ENCODE peak calls at places on chromosomes 13 and 19, in ten cellular contexts. One of them, this sample, is unnamed.

GRCh38 chr13:70016116-70016515 is 91.5 kb upstream of the ATXN8OS start:
- DNase-seq in NCI-H748 treated with DMSO at 0.1 percent for 48 hours: no peak
- DNase-seq in DND-41: no peak
- DNase-seq in DMS153: no peak
- DNase-seq in Calu3: no peak
- DNase-seq in activated T-cell treated with anti-CD3 and anti-CD28 coated beads for 1 hour: no peak
- DNase-seq in hepatic stellate cell: no peak
- DNase-seq in stimulated activated CD4-positive, alpha-beta T cell treated with anti-CD3 and anti-CD28 coated beads, Interleukin-2, amount 100 ng/mL, for 48 hours: no peak
- DNase-seq in memory B cell: no peak
- DNase-seq in activated gamma-delta T cell treated with Interleukin-2 at 50 U/mL for 16 hours: no peak
- DNase-seq in this sample: no peak

GRCh38 chr19:48959341-48960239 is 4.9 kb downstream of the BAX start:
- DNase-seq in NCI-H748 treated with DMSO at 0.1 percent for 48 hours: no peak
- DNase-seq in DND-41: peak; percentile 43
- DNase-seq in DMS153: no peak
- DNase-seq in Calu3: no peak
- DNase-seq in activated T-cell treated with anti-CD3 and anti-CD28 coated beads for 1 hour: no peak
- DNase-seq in hepatic stellate cell: no peak
- DNase-seq in stimulated activated CD4-positive, alpha-beta T cell treated with anti-CD3 and anti-CD28 coated beads, Interleukin-2, amount 100 ng/mL, for 48 hours: no peak
- DNase-seq in memory B cell: no peak
- DNase-seq in activated gamma-delta T cell treated with Interleukin-2 at 50 U/mL for 16 hours: no peak
- DNase-seq in this sample: no peak

GRCh38 chr19:37413243-37414084 is 42.6 kb downstream of the ZNF527 start:
- DNase-seq in NCI-H748 treated with DMSO at 0.1 percent for 48 hours: no peak
- DNase-seq in DND-41: no peak
- DNase-seq in DMS153: no peak
- DNase-seq in Calu3: no peak
- DNase-seq in activated T-cell treated with anti-CD3 and anti-CD28 coated beads for 1 hour: no peak
- DNase-seq in hepatic stellate cell: no peak
- DNase-seq in stimulated activated CD4-positive, alpha-beta T cell treated with anti-CD3 and anti-CD28 coated beads, Interleukin-2, amount 100 ng/mL, for 48 hours: no peak
- DNase-seq in memory B cell: no peak
- DNase-seq in activated gamma-delta T cell treated with Interleukin-2 at 50 U/mL for 16 hours: no peak
- DNase-seq in this sample: no peak

GRCh38 chr19:4031420-4031819 is 23.9 kb downstream of the PIAS4 start:
- DNase-seq in NCI-H748 treated with DMSO at 0.1 percent for 48 hours: no peak
- DNase-seq in DND-41: no peak
- DNase-seq in DMS153: no peak
- DNase-seq in Calu3: no peak
- DNase-seq in activated T-cell treated with anti-CD3 and anti-CD28 coated beads for 1 hour: no peak
- DNase-seq in hepatic stellate cell: no peak
- DNase-seq in stimulated activated CD4-positive, alpha-beta T cell treated with anti-CD3 and anti-CD28 coated beads, Interleukin-2, amount 100 ng/mL, for 48 hours: no peak
- DNase-seq in memory B cell: no peak
- DNase-seq in activated gamma-delta T cell treated with Interleukin-2 at 50 U/mL for 16 hours: no peak
- DNase-seq in this sample: no peak

GRCh38 chr13:97287047-97287383 is 64.9 kb downstream of the MBNL2 start:
- DNase-seq in NCI-H748 treated with DMSO at 0.1 percent for 48 hours: no peak
- DNase-seq in DND-41: no peak
- DNase-seq in DMS153: no peak
- DNase-seq in Calu3: no peak
- DNase-seq in activated T-cell treated with anti-CD3 and anti-CD28 coated beads for 1 hour: no peak
- DNase-seq in hepatic stellate cell: no peak
- DNase-seq in stimulated activated CD4-positive, alpha-beta T cell treated with anti-CD3 and anti-CD28 coated beads, Interleukin-2, amount 100 ng/mL, for 48 hours: no peak
- DNase-seq in memory B cell: no peak
- DNase-seq in activated gamma-delta T cell treated with Interleukin-2 at 50 U/mL for 16 hours: no peak
- DNase-seq in this sample: no peak

GRCh38 chr19:32916969-32917611 is 47.5 kb upstream of the SLC7A9 start:
- DNase-seq in NCI-H748 treated with DMSO at 0.1 percent for 48 hours: no peak
- DNase-seq in DND-41: no peak
- DNase-seq in DMS153: no peak
- DNase-seq in Calu3: no peak
- DNase-seq in activated T-cell treated with anti-CD3 and anti-CD28 coated beads for 1 hour: no peak
- DNase-seq in hepatic stellate cell: no peak
- DNase-seq in stimulated activated CD4-positive, alpha-beta T cell treated with anti-CD3 and anti-CD28 coated beads, Interleukin-2, amount 100 ng/mL, for 48 hours: no peak
- DNase-seq in memory B cell: no peak
- DNase-seq in activated gamma-delta T cell treated with Interleukin-2 at 50 U/mL for 16 hours: no peak
- DNase-seq in this sample: no peak

GRCh38 chr19:16222806-16223205 is 25.1 kb downstream of the AP1M1 start:
- DNase-seq in NCI-H748 treated with DMSO at 0.1 percent for 48 hours: no peak
- DNase-seq in DND-41: no peak
- DNase-seq in DMS153: no peak
- DNase-seq in Calu3: no peak
- DNase-seq in activated T-cell treated with anti-CD3 and anti-CD28 coated beads for 1 hour: no peak
- DNase-seq in hepatic stellate cell: no peak
- DNase-seq in stimulated activated CD4-positive, alpha-beta T cell treated with anti-CD3 and anti-CD28 coated beads, Interleukin-2, amount 100 ng/mL, for 48 hours: no peak
- DNase-seq in memory B cell: no peak
- DNase-seq in activated gamma-delta T cell treated with Interleukin-2 at 50 U/mL for 16 hours: no peak
- DNase-seq in this sample: no peak

GRCh38 chr19:39224910-39225309 is 19.9 kb downstream of the IFNL3 start:
- DNase-seq in NCI-H748 treated with DMSO at 0.1 percent for 48 hours: no peak
- DNase-seq in DND-41: no peak
- DNase-seq in DMS153: no peak
- DNase-seq in Calu3: no peak
- DNase-seq in activated T-cell treated with anti-CD3 and anti-CD28 coated beads for 1 hour: no peak
- DNase-seq in hepatic stellate cell: no peak
- DNase-seq in stimulated activated CD4-positive, alpha-beta T cell treated with anti-CD3 and anti-CD28 coated beads, Interleukin-2, amount 100 ng/mL, for 48 hours: no peak
- DNase-seq in memory B cell: no peak
- DNase-seq in activated gamma-delta T cell treated with Interleukin-2 at 50 U/mL for 16 hours: no peak
- DNase-seq in this sample: no peak

GRCh38 chr13:42007844-42008243 is 40.6 kb upstream of the DGKH start:
- DNase-seq in NCI-H748 treated with DMSO at 0.1 percent for 48 hours: no peak
- DNase-seq in DND-41: no peak
- DNase-seq in DMS153: no peak
- DNase-seq in Calu3: no peak
- DNase-seq in activated T-cell treated with anti-CD3 and anti-CD28 coated beads for 1 hour: no peak
- DNase-seq in hepatic stellate cell: no peak
- DNase-seq in stimulated activated CD4-positive, alpha-beta T cell treated with anti-CD3 and anti-CD28 coated beads, Interleukin-2, amount 100 ng/mL, for 48 hours: no peak
- DNase-seq in memory B cell: no peak
- DNase-seq in activated gamma-delta T cell treated with Interleukin-2 at 50 U/mL for 16 hours: no peak
- DNase-seq in this sample: no peak

GRCh38 chr13:50892162-50892944 is 17.2 kb upstream of the RNASEH2B start:
- DNase-seq in NCI-H748 treated with DMSO at 0.1 percent for 48 hours: no peak
- DNase-seq in DND-41: peak; percentile 95
- DNase-seq in DMS153: no peak
- DNase-seq in Calu3: no peak
- DNase-seq in activated T-cell treated with anti-CD3 and anti-CD28 coated beads for 1 hour: no peak
- DNase-seq in hepatic stellate cell: no peak
- DNase-seq in stimulated activated CD4-positive, alpha-beta T cell treated with anti-CD3 and anti-CD28 coated beads, Interleukin-2, amount 100 ng/mL, for 48 hours: no peak
- DNase-seq in memory B cell: peak; percentile 33
- DNase-seq in activated gamma-delta T cell treated with Interleukin-2 at 50 U/mL for 16 hours: peak; percentile 38
- DNase-seq in this sample: no peak

GRCh38 chr19:23393121-23393520 is 2.1 kb downstream of the ZNF91 start:
- DNase-seq in NCI-H748 treated with DMSO at 0.1 percent for 48 hours: no peak
- DNase-seq in DND-41: no peak
- DNase-seq in DMS153: no peak
- DNase-seq in Calu3: no peak
- DNase-seq in activated T-cell treated with anti-CD3 and anti-CD28 coated beads for 1 hour: no peak
- DNase-seq in hepatic stellate cell: no peak
- DNase-seq in stimulated activated CD4-positive, alpha-beta T cell treated with anti-CD3 and anti-CD28 coated beads, Interleukin-2, amount 100 ng/mL, for 48 hours: no peak
- DNase-seq in memory B cell: no peak
- DNase-seq in activated gamma-delta T cell treated with Interleukin-2 at 50 U/mL for 16 hours: no peak
- DNase-seq in this sample: no peak

This sample was measured in NCI-H510A.